ENCODE peak calls at places on chromosomes 16 and 17, in seven cellular contexts. S is right cardiac atrium; D is CD8-positive, alpha-beta memory T cell; J is testis; W is small intestine; R is CD8-positive, alpha-beta T cell; H is esophagus squamous epithelium. B is an unnamed sample. For H3K4me1 and H3K27me3, the result is how much of the 10 kb centered on the place peaks cover.

GRCh38 chr16:13873835-13874438 is 46.0 kb upstream of the ERCC4 start:
- DNase-seq in S (no peak), D (no peak), J (no peak), W (no peak), R (no peak), H (no peak), B (no peak)

GRCh38 chr16:57131351-57131970 is 39.1 kb downstream of the CPNE2 start:
- DNase-seq in S (peak), D (peak), J (no peak), W (no peak), R (no peak), H (no peak), B (no peak)

GRCh38 chr16:86029131-86029741 is 130.3 kb downstream of the IRF8 start:
- DNase-seq in S (peak), D (no peak), J (no peak), W (peak), R (no peak), H (no peak), B (no peak)

GRCh38 chr17:42282478-42283080 is 5.7 kb upstream of the STAT5A start:
- DNase-seq in S (no peak), D (no peak), J (peak), W (no peak), R (no peak), H (no peak), B (no peak)

GRCh38 chr17:52762147-52762793 is 603.8 kb upstream of the CA10 start:
- DNase-seq in S (peak), D (no peak), J (no peak), W (no peak), R (no peak), H (no peak), B (no peak)

GRCh38 chr16:88803264-88803987 is at the start of gene CDT1:
- DNase-seq in S (peak), D (peak), J (peak), W (peak), R (peak), H (no peak), B (peak)

GRCh38 chr16:57623251-57624043 is 5.0 kb upstream of the ADGRG1 start:
- DNase-seq in S (no peak), D (no peak), J (peak), W (peak), R (no peak), H (no peak), B (no peak)

GRCh38 chr16:53291757-53292392 is 142.4 kb upstream of the RBL2 start:
- DNase-seq in S (no peak), D (no peak), J (no peak), W (no peak), R (no peak), H (no peak), B (no peak)

GRCh38 chr16:12482821-12483220 is 320.9 kb downstream of the CPPED1 start:
- DNase-seq in S (no peak), D (no peak), J (no peak), W (no peak), R (no peak), H (no peak), B (no peak)

GRCh38 chr17:75096082-75096625 is 8.4 kb downstream of the SLC16A5 start:
- DNase-seq in S (peak), D (no peak), J (no peak), W (peak), R (no peak), H (no peak), B (no peak)

GRCh38 chr16:24539850-24540484 is 601 bp downstream of the RBBP6 start:
- DNase-seq in S (peak), D (no peak), J (peak), W (peak), R (peak), H (no peak), B (no peak)

GRCh38 chr17:55620945-55621344 is 101.7 kb downstream of the TMEM100 start:
- DNase-seq in S (no peak), D (no peak), J (no peak), W (no peak), R (no peak), H (no peak), B (no peak)

GRCh38 chr17:77723071-77723908 is 235.2 kb upstream of the TNRC6C start:
- DNase-seq in S (no peak), D (no peak), J (no peak), W (no peak), R (no peak), H (no peak), B (no peak)

GRCh38 chr17:34299918-34300600 is 14.5 kb downstream of the CCL11 start:
- DNase-seq in S (no peak), D (no peak), J (no peak), W (no peak), R (no peak), H (no peak), B (no peak)

GRCh38 chr17:76032780-76033108 is 5.6 kb upstream of the EVPL start:
- DNase-seq in S (no peak), D (no peak), J (no peak), W (no peak), R (no peak), H (no peak), B (no peak)

GRCh38 chr16:30615358-30616076 is 5.3 kb upstream of the ZNF689 start:
- DNase-seq in S (peak), D (peak), J (peak), W (peak), R (peak), H (no peak), B (peak)

GRCh38 chr16:311725-312124 is 28.8 kb downstream of the PDIA2 start:
- DNase-seq in S (peak), D (no peak), J (no peak), W (no peak), R (no peak), H (no peak), B (no peak)

GRCh38 chr17:42098747-42099399 is 600 bp upstream of the ZNF385C start:
- DNase-seq in S (peak), D (no peak), J (no peak), W (no peak), R (no peak), H (no peak), B (no peak)

GRCh38 chr16:15440852-15441251 is 6.5 kb downstream of the BMERB1 start:
- DNase-seq in S (no peak), D (no peak), J (no peak), W (peak), R (no peak), H (no peak), B (no peak)

GRCh38 chr16:50776042-50776441 is 34.2 kb downstream of the CYLD start:
- DNase-seq in S (no peak), D (no peak), J (no peak), W (peak), R (no peak), H (no peak), B (no peak)

GRCh38 chr16:56301391-56301850 is 110.1 kb downstream of the GNAO1 start:
- DNase-seq in S (no peak), D (no peak), J (no peak), W (no peak), R (no peak), H (no peak), B (no peak)

GRCh38 chr17:68461589-68461988 is 4.3 kb upstream of the WIPI1 start:
- DNase-seq in S (peak), D (no peak), J (no peak), W (no peak), R (no peak), H (no peak), B (no peak)

GRCh38 chr16:23570992-23571632 is 13.6 kb downstream of the UBFD1 start:
- DNase-seq in S (peak), D (no peak), J (no peak), W (no peak), R (no peak), H (no peak), B (no peak)

GRCh38 chr17:16872351-16872751 is 99.6 kb downstream of the TNFRSF13B start:
- DNase-seq in S (no peak), D (no peak), J (no peak), W (no peak), R (no peak), H (no peak), B (no peak)

GRCh38 chr17:4162775-4163498 is 19.9 kb downstream of the CYB5D2 start:
- DNase-seq in S (peak), D (no peak), J (no peak), W (no peak), R (no peak), H (no peak), B (no peak)

GRCh38 chr17:19321481-19322128 is 40.9 kb downstream of the B9D1 start:
- DNase-seq in S (no peak), D (no peak), J (no peak), W (no peak), R (no peak), H (no peak), B (no peak)

GRCh38 chr16:15483857-15484256 is 49.5 kb downstream of the BMERB1 start:
- DNase-seq in S (no peak), D (no peak), J (no peak), W (no peak), R (no peak), H (no peak), B (no peak)

GRCh38 chr16:87470332-87470731 is 22.5 kb downstream of the ZCCHC14 start:
- DNase-seq in S (no peak), D (no peak), J (no peak), W (no peak), R (no peak), H (no peak), B (no peak)

GRCh38 chr17:6054372-6054771 is 15.8 kb upstream of the WSCD1 start:
- DNase-seq in S (no peak), D (no peak), J (no peak), W (no peak), R (no peak), H (no peak), B (no peak)

GRCh38 chr16:79042886-79043285 is 557.7 kb downstream of the MAF start:
- DNase-seq in S (no peak), D (no peak), J (no peak), W (no peak), R (no peak), H (no peak), B (peak)

GRCh38 chr16:59878479-59878878 is 1144.4 kb upstream of the GOT2 start:
- DNase-seq in S (no peak), D (no peak), J (no peak), W (no peak), R (no peak), H (no peak), B (no peak)

GRCh38 chr17:57505841-57506240 is 239.3 kb downstream of the CCDC182 start:
- DNase-seq in S (no peak), D (no peak), J (no peak), W (no peak), R (no peak), H (no peak), B (no peak)

GRCh38 chr17:57507828-57508227 is 237.3 kb downstream of the CCDC182 start:
- DNase-seq in S (no peak), D (no peak), J (no peak), W (no peak), R (no peak), H (no peak), B (no peak)

GRCh38 chr17:57508706-57509105 is 236.4 kb downstream of the CCDC182 start:
- DNase-seq in S (no peak), D (no peak), J (no peak), W (no peak), R (no peak), H (no peak), B (no peak)

GRCh38 chr17:57502696-57503307 is 242.3 kb downstream of the CCDC182 start:
- DNase-seq in S (no peak), D (no peak), J (no peak), W (no peak), R (no peak), H (no peak), B (no peak)

DNA sequence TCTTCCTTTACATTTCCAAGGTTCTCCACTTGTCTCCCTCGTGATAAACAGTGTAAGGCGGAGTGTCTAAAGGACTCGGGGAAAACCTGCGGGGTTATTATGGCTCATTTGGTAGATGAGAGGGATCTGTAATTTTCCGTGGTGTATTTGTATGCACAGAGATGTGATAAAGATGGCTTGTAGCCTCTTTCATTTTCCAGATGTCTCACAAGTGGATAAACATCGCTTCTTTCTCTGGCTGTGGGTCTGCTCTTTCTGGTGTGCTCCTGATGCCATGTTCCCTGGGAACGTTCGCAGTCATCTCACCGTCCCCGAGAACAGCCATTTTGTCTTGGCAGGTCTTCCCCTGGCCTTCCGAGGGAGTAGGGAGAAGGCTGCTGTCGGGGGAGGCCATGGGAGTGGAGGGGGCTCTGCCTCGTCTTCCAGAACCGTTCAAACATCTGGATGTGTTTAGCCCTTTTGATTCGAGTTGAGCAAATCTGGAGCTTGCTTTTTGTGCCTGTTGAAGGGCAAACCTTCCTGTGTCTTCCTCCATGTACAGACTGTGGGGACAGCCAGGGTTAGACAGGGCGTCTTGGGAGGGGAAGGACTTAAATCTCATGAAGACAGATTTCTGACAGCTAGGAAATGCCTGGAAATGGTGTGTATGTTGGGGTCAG is 238.7 kb downstream of the CCDC182 start:
- DNase-seq in S (no peak), D (no peak), J (no peak), W (no peak), R (no peak), H (no peak), B (no peak)
- H3K27ac ChIP-seq in S (no peak), D (no peak), J (peak), W (no peak), R (no peak), H (peak), B (no peak)

DNA sequence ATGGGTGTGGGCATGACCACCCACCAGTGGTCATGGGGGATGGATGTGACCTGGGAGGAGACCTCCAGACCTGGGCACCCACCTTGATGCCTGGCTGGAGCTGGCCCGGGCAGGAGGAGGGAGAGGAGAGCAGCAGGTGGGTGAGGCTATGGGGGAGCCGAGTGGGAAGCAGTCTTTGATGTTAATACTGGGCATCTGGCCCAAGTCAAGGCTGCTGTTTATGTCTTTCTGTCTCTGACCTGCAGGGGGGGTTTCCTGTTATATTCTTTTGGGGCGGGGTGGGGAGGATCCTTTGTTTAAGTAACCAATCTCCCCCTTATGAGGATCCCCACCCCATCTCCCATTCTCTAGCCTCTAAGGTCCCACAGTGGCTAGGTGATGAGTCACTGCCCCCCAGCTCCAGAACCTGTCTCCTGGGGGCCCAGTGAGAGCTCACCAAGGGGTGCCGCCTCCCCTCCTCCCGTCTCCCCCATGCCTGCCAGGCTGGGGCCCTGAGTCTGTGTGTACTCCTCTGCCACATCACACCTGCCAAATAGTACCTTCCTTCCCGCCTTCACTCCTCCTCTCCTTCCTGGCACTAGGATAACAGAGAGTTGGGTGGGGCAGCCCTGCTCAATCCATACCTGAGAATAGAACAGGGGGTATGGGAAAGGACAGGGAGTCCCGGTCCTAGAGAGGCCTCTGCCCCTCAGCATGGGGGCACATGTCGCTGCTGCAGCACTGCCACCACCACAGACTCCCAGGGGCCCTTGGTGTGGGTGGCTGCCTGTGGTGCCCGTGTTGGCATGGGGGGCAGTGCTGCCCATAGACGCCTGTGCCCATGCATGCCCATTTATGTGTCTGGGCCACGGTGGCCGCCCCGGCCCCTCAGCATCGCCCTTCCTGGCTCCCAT is 7.2 kb downstream of the THRA start:
- DNase-seq in S (peak), D (peak), J (peak), W (peak), R (peak), H (no peak), B (peak)
- H3K4me1 ChIP-seq in S (half or more), D (half or more), J (half or more), W (under half), R (half or more), H (half or more), B (half or more)

GRCh38 chr17:29407856-29408255 is 17.7 kb downstream of the TAOK1 start:
- DNase-seq in S (no peak), D (no peak), J (no peak), W (no peak), R (no peak), H (no peak), B (no peak)

GRCh38 chr17:29412780-29413565 is 22.8 kb downstream of the TAOK1 start:
- DNase-seq in S (no peak), D (no peak), J (no peak), W (no peak), R (no peak), H (no peak), B (no peak)

DNA sequence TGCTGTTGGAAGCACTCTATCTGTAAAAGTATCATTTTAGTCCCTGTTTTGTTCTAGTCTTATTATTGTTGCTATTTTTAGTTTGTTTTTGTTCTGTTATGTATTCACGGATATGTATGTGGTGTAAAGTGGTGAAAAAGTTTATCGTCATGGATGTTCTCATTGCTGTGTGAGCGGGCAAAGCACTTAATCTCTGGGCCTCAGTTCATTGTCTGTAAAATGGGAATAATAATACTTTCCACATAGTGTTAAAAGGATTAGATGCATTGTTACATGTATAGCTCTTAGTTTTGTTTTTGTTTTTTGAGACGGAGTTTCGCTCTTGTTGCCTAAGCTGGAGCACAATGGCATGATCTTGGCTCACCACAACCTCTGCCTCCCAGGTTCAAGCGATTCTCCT is 19.8 kb downstream of the TAOK1 start:
- DNase-seq in S (no peak), D (no peak), J (no peak), W (no peak), R (no peak), H (no peak), B (no peak)
- H3K27me3 ChIP-seq in S (under half), D (under half), J (under half), W (under half), R (under half), H (under half), B (under half)

GRCh38 chr17:1576500-1576899 is 13.9 kb upstream of the PITPNA start:
- DNase-seq in S (peak), D (no peak), J (no peak), W (no peak), R (no peak), H (no peak), B (no peak)
- H3K27ac ChIP-seq in S (no peak), D (no peak), J (no peak), W (peak), R (no peak), H (peak), B (no peak)

GRCh38 chr17:81325974-81326358 is 30.9 kb upstream of the SLC38A10 start:
- DNase-seq in S (no peak), D (no peak), J (no peak), W (no peak), R (no peak), H (no peak), B (no peak)
- H3K4me1 ChIP-seq in S (under half), D (under half), J (under half), W (under half), R (under half), H (half or more), B (under half)

GRCh38 chr16:80985611-80986010 is 21.1 kb downstream of the CMC2 start:
- DNase-seq in S (no peak), D (no peak), J (no peak), W (no peak), R (no peak), H (no peak), B (no peak)
- H3K27me3 ChIP-seq in S (under half), D (under half), J (under half), W (under half), R (under half), H (under half), B (under half)

GRCh38 chr17:518047-518735 is 165.6 kb upstream of the RPH3AL start:
- DNase-seq in S (no peak), D (no peak), J (no peak), W (no peak), R (no peak), H (no peak), B (no peak)
- H3K27ac ChIP-seq in S (peak), D (no peak), J (no peak), W (no peak), R (no peak), H (no peak), B (no peak)

GRCh38 chr16:27232875-27233605 is 29.7 kb downstream of the KDM8 start:
- DNase-seq in S (no peak), D (peak), J (no peak), W (no peak), R (no peak), H (no peak), B (peak)
- H3K4me1 ChIP-seq in S (under half), D (half or more), J (under half), W (under half), R (half or more), H (half or more), B (half or more)